ENCODE peak calls at places on chromosome 11, in six cellular contexts. I, N, X, F, K and W are unnamed samples.

GRCh38 chr11:62614275-62614674 is 1.2 kb downstream of the ROM1 start:
- DNase-seq in I (no peak), X (no peak), F (no peak), K (no peak), N (no peak), W (no peak)

GRCh38 chr11:41497974-41498373 is 38.5 kb upstream of the LRRC4C start:
- DNase-seq in F (no peak), I (peak), X (no peak), K (no peak), N (no peak), W (no peak)

GRCh38 chr11:86068138-86068861 is 584 bp downstream of the PICALM start:
- DNase-seq in F (peak), X (no peak), I (no peak), N (peak), K (peak), W (peak)

GRCh38 chr11:68965901-68966868 is 14.6 kb downstream of the MRGPRD start:
- DNase-seq in I (no peak), N (no peak), X (no peak), F (peak), K (peak), W (no peak)

GRCh38 chr11:92714111-92714510 is 255.3 kb upstream of the MTNR1B start:
- DNase-seq in I (peak), X (no peak), K (no peak), N (no peak), F (no peak), W (no peak)

GRCh38 chr11:103993502-103993901 is 42.9 kb upstream of the DDI1 start:
- DNase-seq in I (peak), K (no peak), F (no peak), X (no peak), N (no peak), W (no peak)

GRCh38 chr11:102843474-102843873 is at the start of gene MMP3:
- DNase-seq in X (no peak), F (no peak), N (no peak), K (no peak), I (peak), W (no peak)

GRCh38 chr11:41954034-41954433 is 494.6 kb upstream of the LRRC4C start:
- DNase-seq in X (peak), K (no peak), F (no peak), N (no peak), I (peak), W (no peak)

GRCh38 chr11:18485905-18486528 is 30.4 kb downstream of the LDHAL6A start:
- DNase-seq in I (no peak), N (no peak), K (no peak), X (no peak), F (no peak), W (peak)

GRCh38 chr11:124177344-124177743 is 5.8 kb upstream of the OR10D3 start:
- DNase-seq in K (no peak), F (no peak), I (no peak), N (no peak), X (no peak), W (no peak)

GRCh38 chr11:75383246-75383645 is 16.1 kb upstream of the RPS3 start:
- DNase-seq in K (no peak), I (no peak), F (no peak), N (peak), X (no peak), W (no peak)

GRCh38 chr11:72624496-72625201 is 49.6 kb downstream of the PDE2A start:
- DNase-seq in F (peak), I (no peak), K (peak), N (peak), X (no peak), W (no peak)

GRCh38 chr11:22703561-22703960 is 37.1 kb downstream of the GAS2 start:
- DNase-seq in X (peak), N (no peak), K (no peak), F (no peak), I (peak), W (no peak)

GRCh38 chr11:102497061-102497460 is 33.5 kb downstream of the MMP7 start:
- DNase-seq in K (no peak), F (no peak), N (no peak), I (peak), X (peak), W (no peak)

GRCh38 chr11:126407682-126408288 is 52.3 kb downstream of the ST3GAL4 start:
- DNase-seq in N (peak), I (no peak), X (no peak), K (no peak), F (no peak), W (no peak)

GRCh38 chr11:34345012-34345804 is 12.6 kb downstream of the ABTB2 start:
- DNase-seq in I (peak), X (peak), K (no peak), F (no peak), N (no peak), W (no peak)

GRCh38 chr11:85813721-85814120 is 2.8 kb upstream of the SYTL2 start:
- DNase-seq in F (no peak), X (no peak), K (no peak), I (no peak), N (no peak), W (no peak)

GRCh38 chr11:3124821-3125220 is 40.3 kb downstream of the OSBPL5 start:
- DNase-seq in K (no peak), N (peak), F (no peak), I (no peak), X (no peak), W (no peak)

GRCh38 chr11:94183886-94184264 is 55.2 kb downstream of the PANX1 start:
- DNase-seq in N (no peak), I (peak), F (no peak), X (peak), K (no peak), W (peak)

GRCh38 chr11:16960250-16960649 is 54.0 kb downstream of the PLEKHA7 start:
- DNase-seq in K (no peak), X (no peak), N (no peak), F (no peak), I (no peak), W (no peak)

GRCh38 chr11:112237451-112237850 is 11.2 kb downstream of the PTS start:
- DNase-seq in N (no peak), X (no peak), F (no peak), K (no peak), I (no peak), W (no peak)

GRCh38 chr11:107385361-107385982 is 72.2 kb downstream of the CWF19L2 start:
- DNase-seq in K (no peak), N (no peak), X (peak), I (peak), F (no peak), W (no peak)

GRCh38 chr11:2206291-2206690 is 34.7 kb upstream of the TH start:
- DNase-seq in X (no peak), K (peak), F (peak), I (no peak), N (peak), W (no peak)

GRCh38 chr11:59214141-59214893 is 1.6 kb upstream of the MPEG1 start:
- DNase-seq in I (no peak), F (no peak), K (no peak), X (no peak), N (no peak), W (no peak)

GRCh38 chr11:103279821-103280220 is 170.6 kb downstream of the DYNC2H1 start:
- DNase-seq in N (no peak), I (no peak), F (no peak), X (no peak), K (no peak), W (no peak)

GRCh38 chr11:73493838-73494598 is 103.9 kb downstream of the FAM168A start:
- DNase-seq in N (no peak), F (no peak), I (peak), X (peak), K (no peak), W (no peak)

GRCh38 chr11:130051077-130051476 is 18.6 kb upstream of the APLP2 start:
- DNase-seq in N (no peak), F (no peak), K (no peak), I (no peak), X (no peak), W (no peak)

GRCh38 chr11:111419641-111420327 is 40.7 kb upstream of the POU2AF1 start:
- DNase-seq in K (peak), I (no peak), F (peak), N (peak), X (no peak), W (no peak)

GRCh38 chr11:79262221-79262620 is 178.6 kb downstream of the TENM4 start:
- DNase-seq in F (no peak), K (no peak), I (no peak), X (no peak), N (no peak), W (no peak)

GRCh38 chr11:96465537-96465936 is 75.7 kb downstream of the JRKL start:
- DNase-seq in K (no peak), I (no peak), X (no peak), N (no peak), F (no peak), W (no peak)

GRCh38 chr11:518463-519202 is 11.6 kb upstream of the RNH1 start:
- DNase-seq in X (peak), F (peak), K (peak), N (peak), I (peak), W (peak)

GRCh38 chr11:109000531-109000930 is 335.7 kb downstream of the DDX10 start:
- DNase-seq in X (no peak), I (no peak), F (no peak), N (no peak), K (no peak), W (no peak)

GRCh38 chr11:2719831-2720603 is 20.2 kb upstream of the KCNQ1OT1 start:
- DNase-seq in K (no peak), X (no peak), F (no peak), I (no peak), N (no peak), W (no peak)

GRCh38 chr11:49221112-49221511 is 12.7 kb upstream of the FOLH1 start:
- DNase-seq in N (no peak), K (no peak), X (no peak), I (no peak), F (no peak), W (no peak)

GRCh38 chr11:121763526-121763925 is 310.8 kb upstream of the SORL1-AS1 start:
- DNase-seq in K (no peak), X (no peak), I (no peak), F (no peak), N (no peak), W (peak)

GRCh38 chr11:92443109-92443508 is 218.5 kb downstream of the FAT3 start:
- DNase-seq in F (no peak), I (peak), N (no peak), K (no peak), X (no peak), W (no peak)

GRCh38 chr11:69508974-69509373 is 27.5 kb downstream of the LINC01488 start:
- DNase-seq in F (no peak), X (no peak), N (peak), I (no peak), K (no peak), W (no peak)

GRCh38 chr11:12009617-12010321 is 1.3 kb upstream of the DKK3 start:
- DNase-seq in X (no peak), K (peak), I (no peak), N (no peak), F (no peak), W (no peak)

GRCh38 chr11:88332851-88333250 is 4.7 kb downstream of the CTSC start:
- DNase-seq in F (no peak), K (no peak), N (no peak), I (peak), X (peak), W (no peak)
- TF ChIP-seq CTCF in F (no peak), K (no peak), N (no peak), I (no peak), X (no peak), W (no peak)

GRCh38 chr11:84396521-84396920 is 1110.4 kb upstream of the CCDC90B start:
- DNase-seq in N (no peak), K (no peak), I (peak), F (no peak), X (peak), W (no peak)

GRCh38 chr11:84398017-84398626 is 1112.0 kb upstream of the CCDC90B start:
- DNase-seq in N (no peak), I (peak), X (peak), F (no peak), K (no peak), W (peak)
- TF ChIP-seq CTCF in N (no peak), I (no peak), X (peak), F (no peak), K (no peak), W (no peak)

GRCh38 chr11:29448246-29448877 is 568.5 kb downstream of the KCNA4 start:
- DNase-seq in F (no peak), N (no peak), X (peak), K (no peak), I (peak), W (peak)
- TF ChIP-seq CTCF in F (peak), N (no peak), X (peak), K (no peak), I (no peak), W (no peak)

GRCh38 chr11:78227906-78228305 is 39.2 kb downstream of the USP35 start:
- DNase-seq in K (no peak), N (no peak), F (no peak), X (no peak), I (no peak), W (peak)

GRCh38 chr11:78226684-78227680 is 38.3 kb downstream of the USP35 start:
- DNase-seq in F (no peak), X (no peak), I (no peak), K (no peak), N (no peak), W (peak)

GRCh38 chr11:78230161-78230877 is 41.6 kb downstream of the USP35 start:
- DNase-seq in K (no peak), X (no peak), I (no peak), N (no peak), F (no peak), W (no peak)

GRCh38 chr11:78229106-78229505 is 40.4 kb downstream of the USP35 start:
- DNase-seq in K (peak), X (no peak), F (no peak), N (no peak), I (no peak), W (no peak)

GRCh38 chr11:78228467-78228866 is 39.7 kb downstream of the USP35 start:
- DNase-seq in K (no peak), N (no peak), X (peak), I (peak), F (no peak), W (peak)
- TF ChIP-seq CTCF in K (no peak), N (peak), X (peak), I (peak), F (peak), W (peak)

GRCh38 chr11:26227311-26227710 is 104.6 kb upstream of the ANO3 start:
- DNase-seq in N (no peak), X (peak), F (no peak), K (no peak), I (peak), W (peak)
- TF ChIP-seq CTCF in N (peak), X (peak), F (peak), K (no peak), I (peak), W (peak)

DNA sequence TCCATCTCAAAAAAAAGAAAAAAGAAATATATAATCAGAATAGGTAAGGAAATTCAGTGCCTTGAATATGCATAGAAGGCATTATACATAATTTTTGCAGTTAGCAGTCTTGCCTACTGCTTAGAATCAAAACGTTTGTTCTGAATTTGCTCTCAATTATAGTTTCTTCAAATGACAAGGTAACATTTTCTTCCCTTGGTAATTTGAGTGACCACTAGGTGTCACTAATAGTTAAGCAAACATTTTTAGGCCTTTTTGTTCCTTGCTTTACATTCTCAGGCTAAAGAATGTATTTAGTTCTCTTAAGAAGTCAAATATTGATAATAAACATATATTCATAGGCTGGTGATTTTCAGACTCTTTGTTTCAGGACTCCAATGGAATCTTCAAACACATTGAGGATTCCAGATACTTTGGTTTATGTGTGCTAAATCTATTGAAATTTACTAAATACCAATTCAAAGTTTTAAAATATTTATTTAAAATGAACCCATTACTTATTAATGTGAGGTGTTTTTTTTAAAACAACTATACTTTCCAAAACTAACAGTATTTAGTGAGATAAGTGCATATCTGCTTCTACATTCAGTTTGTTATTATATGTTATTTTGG is 55.0 kb upstream of the DEPDC7 start:
- DNase-seq in K (no peak), X (peak), N (no peak), I (peak), F (no peak), W (peak)
- TF ChIP-seq CTCF in K (no peak), X (peak), N (peak), I (no peak), F (peak), W (peak)

DNA sequence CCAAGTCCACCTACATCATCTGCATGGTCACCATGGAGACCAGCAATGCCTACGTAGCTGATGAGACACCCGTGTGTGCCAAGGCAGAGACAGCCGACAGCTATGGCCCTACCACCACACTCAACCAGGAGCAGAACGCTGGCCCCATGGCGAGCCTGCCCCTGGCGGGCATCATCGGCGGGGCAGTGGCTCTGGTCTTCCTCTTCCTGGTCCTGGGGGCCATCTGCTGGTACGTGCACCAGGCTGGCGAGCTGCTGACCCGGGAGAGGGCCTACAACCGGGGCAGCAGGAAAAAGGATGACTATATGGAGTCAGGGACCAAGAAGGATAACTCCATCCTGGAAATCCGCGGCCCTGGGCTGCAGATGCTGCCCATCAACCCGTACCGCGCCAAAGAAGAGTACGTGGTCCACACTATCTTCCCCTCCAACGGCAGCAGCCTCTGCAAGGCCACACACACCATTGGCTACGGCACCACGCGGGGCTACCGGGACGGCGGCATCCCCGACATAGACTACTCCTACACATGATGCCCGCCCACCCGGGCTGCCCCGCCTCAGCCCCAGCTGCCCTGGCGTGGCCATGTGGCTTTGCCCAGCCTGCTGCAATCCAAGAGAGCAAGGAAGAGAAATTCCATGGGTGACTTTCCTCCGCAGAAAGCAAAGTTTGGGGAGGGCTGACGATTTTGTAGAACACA is 48.0 kb downstream of the MACROD1 start:
- DNase-seq in N (no peak), X (no peak), F (no peak), K (no peak), I (no peak), W (no peak)
- TF ChIP-seq CTCF in N (no peak), X (no peak), F (no peak), K (no peak), I (no peak), W (no peak)